ENCODE peak calls at places on chromosomes 1 and 21, in six cellular contexts. R is left lung; C is H9; I is stomach; G is CD8-positive, alpha-beta T cell; M is lower lobe of right lung. W is an unnamed sample. For H3K4me1, the result is how much of the 10 kb centered on the place peaks cover.

GRCh38 chr21:26124421-26124833 is 46.1 kb downstream of the APP start:
- DNase-seq in C (no peak), R (no peak), I (no peak), M (no peak), G (no peak), W (no peak)

GRCh38 chr1:9397984-9398526 is 105.4 kb downstream of the SPSB1 start:
- DNase-seq in I (no peak), C (no peak), R (no peak), M (no peak), G (no peak), W (no peak)

GRCh38 chr1:155078496-155079209 is at the start of gene EFNA3:
- DNase-seq in I (peak), C (peak), R (peak), M (peak), G (peak), W (peak)

GRCh38 chr1:23639460-23639859 is 52.1 kb upstream of the RPL11 start:
- DNase-seq in C (no peak), M (no peak), I (no peak), G (no peak), R (peak), W (no peak)

GRCh38 chr1:27752372-27752771 is 20.6 kb upstream of the STX12 start:
- DNase-seq in M (no peak), R (no peak), C (no peak), I (no peak), G (no peak), W (no peak)

GRCh38 chr21:34180826-34181359 is 107.5 kb downstream of the MRPS6 start:
- DNase-seq in I (no peak), G (no peak), M (no peak), C (no peak), R (no peak), W (no peak)

GRCh38 chr21:20968391-20968790 is 29.8 kb upstream of the NCAM2 start:
- DNase-seq in G (no peak), I (no peak), C (no peak), M (no peak), R (no peak), W (no peak)

GRCh38 chr1:234589854-234590620 is 19.9 kb downstream of the IRF2BP2 start:
- DNase-seq in C (no peak), M (no peak), G (no peak), R (no peak), I (no peak), W (no peak)

GRCh38 chr1:119674110-119674509 is 26.0 kb upstream of the ZNF697 start:
- DNase-seq in G (no peak), C (no peak), R (no peak), I (no peak), M (no peak), W (no peak)

GRCh38 chr1:19606817-19607706 is 37.0 kb upstream of the NBL1 start:
- DNase-seq in R (no peak), I (no peak), M (no peak), C (no peak), G (peak), W (peak)
- H3K27ac ChIP-seq in R (no peak), I (no peak), M (no peak), C (no peak), G (no peak), W (no peak)

GRCh38 chr1:41497056-41497440 is 12.6 kb upstream of the EDN2 start:
- DNase-seq in M (no peak), G (no peak), C (no peak), R (no peak), I (no peak), W (no peak)
- H3K4me1 ChIP-seq in M (under half), G (under half), C (under half), R (under half), I (half or more), W (under half)

GRCh38 chr1:204616683-204617082 is 68.9 kb downstream of the LRRN2 start:
- DNase-seq in G (no peak), I (no peak), R (no peak), C (no peak), M (no peak), W (no peak)

GRCh38 chr1:204607910-204608309 is 77.6 kb downstream of the LRRN2 start:
- DNase-seq in C (no peak), I (no peak), R (no peak), G (no peak), M (no peak), W (no peak)

GRCh38 chr1:204611036-204611435 is 74.5 kb downstream of the LRRN2 start:
- DNase-seq in I (no peak), R (no peak), G (no peak), M (no peak), C (no peak), W (no peak)

GRCh38 chr1:204615881-204616280 is 69.7 kb downstream of the LRRN2 start:
- DNase-seq in C (no peak), R (no peak), I (no peak), G (no peak), M (no peak), W (no peak)

DNA sequence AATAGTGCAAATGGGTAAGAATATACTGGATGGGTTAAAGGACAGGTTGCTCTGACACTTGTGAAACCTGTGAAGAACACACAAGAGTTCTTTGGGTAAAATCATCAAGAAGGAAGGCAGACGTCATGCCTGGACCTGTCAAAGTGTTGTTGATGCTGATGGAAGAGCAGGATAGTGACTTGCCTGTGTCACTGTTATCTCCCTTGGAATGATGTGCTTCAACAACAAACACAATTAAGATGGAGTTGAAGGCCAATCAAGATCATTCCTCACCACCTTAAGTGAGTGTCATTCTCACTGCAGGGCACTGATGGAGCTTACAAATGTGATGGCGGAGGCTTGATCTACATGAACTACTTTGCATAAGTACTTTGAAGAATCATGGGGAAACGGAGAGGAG is 73.2 kb downstream of the LRRN2 start:
- DNase-seq in R (no peak), I (no peak), G (no peak), C (no peak), M (no peak), W (no peak)
- TF ChIP-seq CTCF in R (no peak), I (no peak), G (no peak), C (no peak), M (no peak), W (no peak)

GRCh38 chr1:210237981-210238380 is 5.4 kb downstream of the SERTAD4 start:
- DNase-seq in G (no peak), R (no peak), C (no peak), I (no peak), M (no peak), W (no peak)
- H3K27ac ChIP-seq in G (no peak), R (no peak), C (no peak), I (no peak), M (peak), W (no peak)

GRCh38 chr1:109501644-109502367 is 7.7 kb downstream of the AMIGO1 start:
- DNase-seq in M (no peak), G (no peak), R (peak), C (no peak), I (no peak), W (no peak)

GRCh38 chr1:109500886-109501285 is 7.0 kb downstream of the CYB561D1 start:
- DNase-seq in M (no peak), G (no peak), C (no peak), I (no peak), R (no peak), W (no peak)

GRCh38 chr1:109499661-109500536 is 6.0 kb downstream of the CYB561D1 start:
- DNase-seq in I (peak), G (peak), M (peak), R (no peak), C (peak), W (peak)

GRCh38 chr1:109503935-109504334 is 5.6 kb downstream of the AMIGO1 start:
- DNase-seq in G (no peak), I (no peak), R (no peak), C (no peak), M (no peak), W (no peak)

DNA sequence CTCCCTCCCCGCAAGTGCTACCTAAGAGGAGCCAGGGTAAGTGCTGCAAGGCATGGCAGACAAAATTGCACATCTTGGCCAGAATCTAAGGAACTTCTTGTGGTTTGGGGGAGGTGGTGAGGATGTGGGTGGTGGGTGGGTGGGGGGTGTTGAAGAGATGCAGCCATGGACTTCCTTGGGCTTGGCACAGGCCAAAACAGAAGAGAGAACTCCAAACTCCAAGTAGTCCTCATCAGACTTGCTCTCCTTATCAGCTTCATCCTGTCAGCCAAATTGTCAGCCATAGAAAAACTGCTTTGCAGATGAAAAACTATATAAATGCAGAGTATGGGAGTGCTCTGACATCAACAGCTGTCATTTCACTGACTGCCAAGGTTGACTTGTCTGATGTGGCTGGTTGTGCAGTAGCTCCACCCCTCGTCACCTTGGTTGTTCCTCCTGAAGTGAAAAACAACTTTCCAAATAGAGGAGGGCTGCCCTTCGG is 7.1 kb downstream of the AMIGO1 start:
- DNase-seq in I (no peak), M (no peak), C (no peak), G (peak), R (no peak), W (peak)
- H3K4me1 ChIP-seq in I (under half), M (under half), C (under half), G (half or more), R (under half), W (under half)

DNA sequence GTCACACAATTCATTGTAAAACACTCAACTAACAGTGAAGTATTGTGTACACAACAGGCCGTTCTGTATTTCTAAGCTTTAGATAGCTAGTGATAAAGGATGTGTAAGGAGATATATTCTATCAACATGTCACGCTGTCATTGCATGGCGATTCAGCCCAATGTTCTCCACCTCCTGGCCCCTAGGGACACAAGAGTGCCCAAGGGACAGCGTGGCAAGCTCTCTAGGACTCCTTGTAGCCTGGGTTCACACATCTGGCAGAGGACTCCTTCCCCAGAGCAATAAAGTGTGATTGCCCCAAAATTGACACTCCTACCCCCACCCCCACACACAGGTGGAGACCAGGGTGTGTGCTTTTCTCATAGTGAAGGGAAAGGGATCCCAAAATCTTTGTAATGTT is 11.7 kb downstream of the TMPRSS3 start:
- DNase-seq in I (no peak), C (no peak), M (no peak), R (no peak), G (no peak), W (no peak)
- TF ChIP-seq CTCF in I (no peak), C (no peak), M (no peak), R (no peak), G (no peak), W (no peak)

W was measured in Peyer's patch.